ENCODE peak calls at places on chromosome 14, in four cellular contexts. K is GM13977, G is progenitor cell of endocrine pancreas, Q is substantia nigra. M is an unnamed sample.

GRCh38 chr14:67514203-67514607 is 18.9 kb upstream of the PLEKHH1 start:
- DNase-seq in K (peak), G (no peak), Q (no peak), M (no peak)

GRCh38 chr14:66076166-66076565 is 410.0 kb upstream of the CCDC196 start:
- DNase-seq in K (no peak), G (no peak), Q (no peak), M (no peak)

GRCh38 chr14:81386379-81386778 is 13.7 kb downstream of the STON2 start:
- DNase-seq in K (no peak), G (no peak), Q (no peak), M (no peak)

GRCh38 chr14:94051115-94051514 is 25.0 kb downstream of the OTUB2 start:
- DNase-seq in K (no peak), G (no peak), Q (peak), M (no peak)

GRCh38 chr14:90681889-90682429 is 134.3 kb downstream of the TTC7B start:
- DNase-seq in K (no peak), G (no peak), Q (no peak), M (no peak)

GRCh38 chr14:64442300-64442988 is 22.9 kb upstream of the AKAP5 start:
- DNase-seq in K (no peak), G (no peak), Q (no peak), M (no peak)

GRCh38 chr14:93033983-93034670 is 81.6 kb downstream of the ITPK1 start:
- DNase-seq in K (peak), G (no peak), Q (peak), M (no peak)

GRCh38 chr14:58465425-58465824 is 37.9 kb downstream of the KIAA0586 start:
- DNase-seq in K (no peak), G (no peak), Q (no peak), M (no peak)

GRCh38 chr14:58082491-58083098 is 69.4 kb downstream of the ARMH4 start:
- DNase-seq in K (no peak), G (no peak), Q (no peak), M (peak)

GRCh38 chr14:51872396-51872795 is 12.0 kb downstream of the GNG2 start:
- DNase-seq in K (no peak), G (no peak), Q (no peak), M (no peak)

GRCh38 chr14:105536691-105537579 is 10.6 kb downstream of the TMEM121 start:
- DNase-seq in K (no peak), G (no peak), Q (no peak), M (no peak)

GRCh38 chr14:94795372-94795771 is 25.5 kb upstream of the GSC start:
- DNase-seq in K (no peak), G (no peak), Q (no peak), M (no peak)

GRCh38 chr14:77024171-77024627 is 4.3 kb downstream of the IRF2BPL start:
- DNase-seq in K (no peak), G (no peak), Q (no peak), M (no peak)

GRCh38 chr14:45698462-45699134 is 445.6 kb upstream of the MIS18BP1 start:
- DNase-seq in K (no peak), G (no peak), Q (no peak), M (no peak)

GRCh38 chr14:59698793-59699192 is 122.2 kb upstream of the CCDC175 start:
- DNase-seq in K (no peak), G (no peak), Q (no peak), M (no peak)

GRCh38 chr14:36515105-36515593 is 4.9 kb downstream of the NKX2-1 start:
- DNase-seq in K (peak), G (no peak), Q (no peak), M (no peak)

GRCh38 chr14:61516957-61517356 is 178.4 kb upstream of the HIF1A start:
- DNase-seq in K (no peak), G (no peak), Q (no peak), M (peak)

GRCh38 chr14:80212025-80212402 is 710 bp upstream of the DIO2 start:
- DNase-seq in K (peak), G (no peak), Q (no peak), M (peak)

GRCh38 chr14:99630202-99630601 is 14.7 kb upstream of the HHIPL1 start:
- DNase-seq in K (no peak), G (no peak), Q (no peak), M (no peak)

GRCh38 chr14:55689971-55690871 is 110.2 kb downstream of the KTN1 start:
- DNase-seq in K (no peak), G (no peak), Q (no peak), M (no peak)

M was measured in AG09309.